ENCODE peak calls at places on chromosomes 5 and 9, in five cellular contexts. X, C, D, Q and G are unnamed samples.
A peak's percentile ranks its signal among the peaks of the same experiment; 100 is the strongest.

GRCh38 chr9:1005043-1005667 is 28.7 kb downstream of the DMRT3 start:
- DNase-seq in X (no peak), C (peak; percentile 66), D (peak; percentile 61), Q (peak; percentile 4), G (peak; percentile 52)

GRCh38 chr5:173581408-173582197 is 34.8 kb downstream of the BOD1 start:
- DNase-seq in X (peak; percentile 30), C (peak; percentile 66), D (no peak), Q (peak; percentile 22), G (peak; percentile 53)

GRCh38 chr9:95726756-95727155 is 148.7 kb upstream of the ERCC6L2 start:
- DNase-seq in X (no peak), C (peak; percentile 81), D (peak; percentile 14), Q (no peak), G (peak; percentile 65)

GRCh38 chr5:83031391-83031790 is 45.8 kb downstream of the TMEM167A start:
- DNase-seq in X (no peak), C (peak; percentile 10), D (no peak), Q (no peak), G (no peak)

GRCh38 chr9:13674926-13675637 is 395.6 kb upstream of the MPDZ start:
- DNase-seq in X (no peak), C (no peak), D (peak; percentile 36), Q (no peak), G (no peak)

GRCh38 chr5:9342161-9342787 is 203.6 kb downstream of the SEMA5A start:
- DNase-seq in X (no peak), C (no peak), D (no peak), Q (no peak), G (no peak)

GRCh38 chr9:133428579-133429215 is 6.5 kb downstream of the ADAMTS13 start:
- DNase-seq in X (no peak), C (no peak), D (no peak), Q (no peak), G (no peak)

GRCh38 chr5:42944989-42945388 is 95.1 kb downstream of the ANXA2R start:
- DNase-seq in X (no peak), C (peak; percentile 86), D (peak; percentile 77), Q (no peak), G (peak; percentile 84)

GRCh38 chr9:32579706-32580331 is 6.9 kb upstream of the NDUFB6 start:
- DNase-seq in X (peak; percentile 83), C (peak; percentile 60), D (peak; percentile 25), Q (peak; percentile 53), G (peak; percentile 22)

GRCh38 chr9:124309665-124310064 is 51.9 kb downstream of the NEK6 start:
- DNase-seq in X (no peak), C (peak; percentile 94), D (peak; percentile 90), Q (no peak), G (peak; percentile 97)

GRCh38 chr5:173302546-173303155 is 25.6 kb downstream of the STC2 start:
- DNase-seq in X (no peak), C (peak; percentile 91), D (peak; percentile 79), Q (no peak), G (peak; percentile 88)